ENCODE peak calls at places on chromosomes 4 and X, in six cellular contexts. One of them, this sample, is unnamed.

GRCh38 chr4:164959896-164960295 is 17.6 kb downstream of the TRIM61 start:
- DNase-seq in activated CD4-positive, alpha-beta T cell treated with anti-CD3 and anti-CD28 coated beads, Interleukin-2, amount 10 ng/mL, durations not matched to agents 7 days and 5 days: no peak
- DNase-seq in G401: no peak
- DNase-seq in activated T-helper 1 cell treated with Interleukin-2 at 50 U/mL for 16 hours: no peak
- DNase-seq in SJSA1: peak; percentile 55
- DNase-seq in foreskin fibroblast: peak; percentile 67
- DNase-seq in this sample: no peak

GRCh38 chrX:118423558-118423957 is 72.1 kb upstream of the DOCK11 start:
- DNase-seq in activated CD4-positive, alpha-beta T cell treated with anti-CD3 and anti-CD28 coated beads, Interleukin-2, amount 10 ng/mL, durations not matched to agents 7 days and 5 days: peak; percentile 6
- DNase-seq in foreskin fibroblast: no peak
- DNase-seq in G401: no peak
- DNase-seq in SJSA1: no peak
- DNase-seq in activated T-helper 1 cell treated with Interleukin-2 at 50 U/mL for 16 hours: no peak
- DNase-seq in this sample: no peak

GRCh38 chrX:72478351-72478750 is 94.3 kb downstream of the HDAC8 start:
- DNase-seq in activated CD4-positive, alpha-beta T cell treated with anti-CD3 and anti-CD28 coated beads, Interleukin-2, amount 10 ng/mL, durations not matched to agents 7 days and 5 days: no peak
- DNase-seq in activated T-helper 1 cell treated with Interleukin-2 at 50 U/mL for 16 hours: no peak
- DNase-seq in foreskin fibroblast: no peak
- DNase-seq in G401: no peak
- DNase-seq in SJSA1: no peak
- DNase-seq in this sample: no peak

GRCh38 chr4:39243462-39243861 is 61.1 kb downstream of the WDR19 start:
- DNase-seq in foreskin fibroblast: no peak
- DNase-seq in activated T-helper 1 cell treated with Interleukin-2 at 50 U/mL for 16 hours: no peak
- DNase-seq in activated CD4-positive, alpha-beta T cell treated with anti-CD3 and anti-CD28 coated beads, Interleukin-2, amount 10 ng/mL, durations not matched to agents 7 days and 5 days: no peak
- DNase-seq in SJSA1: no peak
- DNase-seq in G401: no peak
- DNase-seq in this sample: no peak

GRCh38 chr4:152460488-152460887 is 75.4 kb downstream of the FBXW7 start:
- DNase-seq in activated T-helper 1 cell treated with Interleukin-2 at 50 U/mL for 16 hours: no peak
- DNase-seq in activated CD4-positive, alpha-beta T cell treated with anti-CD3 and anti-CD28 coated beads, Interleukin-2, amount 10 ng/mL, durations not matched to agents 7 days and 5 days: no peak
- DNase-seq in SJSA1: no peak
- DNase-seq in G401: no peak
- DNase-seq in foreskin fibroblast: peak; percentile 64
- DNase-seq in this sample: no peak

GRCh38 chr4:6359536-6360308 is 90.1 kb downstream of the WFS1 start:
- DNase-seq in G401: peak; percentile 56
- DNase-seq in foreskin fibroblast: no peak
- DNase-seq in SJSA1: no peak
- DNase-seq in activated T-helper 1 cell treated with Interleukin-2 at 50 U/mL for 16 hours: no peak
- DNase-seq in activated CD4-positive, alpha-beta T cell treated with anti-CD3 and anti-CD28 coated beads, Interleukin-2, amount 10 ng/mL, durations not matched to agents 7 days and 5 days: no peak
- DNase-seq in this sample: no peak

GRCh38 chr4:7752649-7753048 is 187.0 kb downstream of the AFAP1 start:
- DNase-seq in G401: no peak
- DNase-seq in foreskin fibroblast: no peak
- DNase-seq in activated T-helper 1 cell treated with Interleukin-2 at 50 U/mL for 16 hours: no peak
- DNase-seq in activated CD4-positive, alpha-beta T cell treated with anti-CD3 and anti-CD28 coated beads, Interleukin-2, amount 10 ng/mL, durations not matched to agents 7 days and 5 days: no peak
- DNase-seq in SJSA1: no peak
- DNase-seq in this sample: no peak

GRCh38 chr4:10008208-10009005 is 12.9 kb downstream of the SLC2A9 start:
- DNase-seq in G401: no peak
- DNase-seq in activated CD4-positive, alpha-beta T cell treated with anti-CD3 and anti-CD28 coated beads, Interleukin-2, amount 10 ng/mL, durations not matched to agents 7 days and 5 days: no peak
- DNase-seq in SJSA1: no peak
- DNase-seq in activated T-helper 1 cell treated with Interleukin-2 at 50 U/mL for 16 hours: no peak
- DNase-seq in foreskin fibroblast: no peak
- DNase-seq in this sample: no peak

GRCh38 chrX:47707031-47707780 is 48.2 kb upstream of the UXT start:
- DNase-seq in foreskin fibroblast: no peak
- DNase-seq in G401: peak; percentile 55
- DNase-seq in SJSA1: no peak
- DNase-seq in activated CD4-positive, alpha-beta T cell treated with anti-CD3 and anti-CD28 coated beads, Interleukin-2, amount 10 ng/mL, durations not matched to agents 7 days and 5 days: no peak
- DNase-seq in activated T-helper 1 cell treated with Interleukin-2 at 50 U/mL for 16 hours: no peak
- DNase-seq in this sample: no peak

GRCh38 chr4:107780665-107781064 is 44.1 kb upstream of the SGMS2 start:
- DNase-seq in SJSA1: no peak
- DNase-seq in activated T-helper 1 cell treated with Interleukin-2 at 50 U/mL for 16 hours: no peak
- DNase-seq in foreskin fibroblast: no peak
- DNase-seq in G401: no peak
- DNase-seq in activated CD4-positive, alpha-beta T cell treated with anti-CD3 and anti-CD28 coated beads, Interleukin-2, amount 10 ng/mL, durations not matched to agents 7 days and 5 days: no peak
- DNase-seq in this sample: no peak

GRCh38 chrX:38151426-38151825 is 69.2 kb downstream of the SRPX start:
- DNase-seq in foreskin fibroblast: no peak
- DNase-seq in SJSA1: no peak
- DNase-seq in activated CD4-positive, alpha-beta T cell treated with anti-CD3 and anti-CD28 coated beads, Interleukin-2, amount 10 ng/mL, durations not matched to agents 7 days and 5 days: no peak
- DNase-seq in activated T-helper 1 cell treated with Interleukin-2 at 50 U/mL for 16 hours: no peak
- DNase-seq in G401: no peak
- DNase-seq in this sample: no peak

GRCh38 chr4:175090116-175090515 is 172.0 kb downstream of the ADAM29 start:
- DNase-seq in foreskin fibroblast: no peak
- DNase-seq in activated T-helper 1 cell treated with Interleukin-2 at 50 U/mL for 16 hours: no peak
- DNase-seq in activated CD4-positive, alpha-beta T cell treated with anti-CD3 and anti-CD28 coated beads, Interleukin-2, amount 10 ng/mL, durations not matched to agents 7 days and 5 days: no peak
- DNase-seq in G401: no peak
- DNase-seq in SJSA1: no peak
- DNase-seq in this sample: no peak

GRCh38 chr4:110087116-110087708 is 111.2 kb downstream of the ELOVL6 start:
- DNase-seq in activated CD4-positive, alpha-beta T cell treated with anti-CD3 and anti-CD28 coated beads, Interleukin-2, amount 10 ng/mL, durations not matched to agents 7 days and 5 days: no peak
- DNase-seq in foreskin fibroblast: peak; percentile 74
- DNase-seq in G401: peak; percentile 69
- DNase-seq in SJSA1: peak; percentile 10
- DNase-seq in activated T-helper 1 cell treated with Interleukin-2 at 50 U/mL for 16 hours: no peak
- DNase-seq in this sample: no peak

GRCh38 chrX:40964633-40965586 is 120.3 kb upstream of the USP9X start:
- DNase-seq in activated T-helper 1 cell treated with Interleukin-2 at 50 U/mL for 16 hours: no peak
- DNase-seq in activated CD4-positive, alpha-beta T cell treated with anti-CD3 and anti-CD28 coated beads, Interleukin-2, amount 10 ng/mL, durations not matched to agents 7 days and 5 days: no peak
- DNase-seq in G401: no peak
- DNase-seq in SJSA1: no peak
- DNase-seq in foreskin fibroblast: no peak
- DNase-seq in this sample: no peak

GRCh38 chr4:167897116-167897515 is 195.2 kb upstream of the ANXA10 start:
- DNase-seq in foreskin fibroblast: peak; percentile 56
- DNase-seq in G401: no peak
- DNase-seq in SJSA1: no peak
- DNase-seq in activated T-helper 1 cell treated with Interleukin-2 at 50 U/mL for 16 hours: no peak
- DNase-seq in activated CD4-positive, alpha-beta T cell treated with anti-CD3 and anti-CD28 coated beads, Interleukin-2, amount 10 ng/mL, durations not matched to agents 7 days and 5 days: no peak
- DNase-seq in this sample: no peak

GRCh38 chr4:56976878-56977320 is 507 bp downstream of the NOA1 start:
- DNase-seq in SJSA1: no peak
- DNase-seq in foreskin fibroblast: peak; percentile 12
- DNase-seq in G401: peak; percentile 26
- DNase-seq in activated CD4-positive, alpha-beta T cell treated with anti-CD3 and anti-CD28 coated beads, Interleukin-2, amount 10 ng/mL, durations not matched to agents 7 days and 5 days: peak; percentile 49
- DNase-seq in activated T-helper 1 cell treated with Interleukin-2 at 50 U/mL for 16 hours: peak; percentile 34
- DNase-seq in this sample: no peak

GRCh38 chr4:40933272-40934053 is 183.7 kb downstream of the NSUN7 start:
- DNase-seq in G401: peak; percentile 7
- DNase-seq in foreskin fibroblast: no peak
- DNase-seq in activated T-helper 1 cell treated with Interleukin-2 at 50 U/mL for 16 hours: no peak
- DNase-seq in SJSA1: no peak
- DNase-seq in activated CD4-positive, alpha-beta T cell treated with anti-CD3 and anti-CD28 coated beads, Interleukin-2, amount 10 ng/mL, durations not matched to agents 7 days and 5 days: no peak
- DNase-seq in this sample: no peak

GRCh38 chrX:95076449-95076848 is 1402.4 kb downstream of the FAM133A start:
- DNase-seq in G401: no peak
- DNase-seq in activated CD4-positive, alpha-beta T cell treated with anti-CD3 and anti-CD28 coated beads, Interleukin-2, amount 10 ng/mL, durations not matched to agents 7 days and 5 days: no peak
- DNase-seq in foreskin fibroblast: no peak
- DNase-seq in SJSA1: peak; percentile 21
- DNase-seq in activated T-helper 1 cell treated with Interleukin-2 at 50 U/mL for 16 hours: no peak
- DNase-seq in this sample: no peak

GRCh38 chr4:72340803-72341431 is 228.1 kb downstream of the ADAMTS3 start:
- DNase-seq in SJSA1: no peak
- DNase-seq in foreskin fibroblast: no peak
- DNase-seq in activated T-helper 1 cell treated with Interleukin-2 at 50 U/mL for 16 hours: no peak
- DNase-seq in activated CD4-positive, alpha-beta T cell treated with anti-CD3 and anti-CD28 coated beads, Interleukin-2, amount 10 ng/mL, durations not matched to agents 7 days and 5 days: no peak
- DNase-seq in G401: no peak
- DNase-seq in this sample: no peak

GRCh38 chrX:78330540-78330939 is 3.1 kb upstream of the CYSLTR1 start:
- DNase-seq in activated T-helper 1 cell treated with Interleukin-2 at 50 U/mL for 16 hours: no peak
- DNase-seq in foreskin fibroblast: no peak
- DNase-seq in SJSA1: no peak
- DNase-seq in activated CD4-positive, alpha-beta T cell treated with anti-CD3 and anti-CD28 coated beads, Interleukin-2, amount 10 ng/mL, durations not matched to agents 7 days and 5 days: no peak
- DNase-seq in G401: no peak
- DNase-seq in this sample: no peak

GRCh38 chr4:164902608-164903007 is 25.6 kb downstream of the APELA start:
- DNase-seq in G401: no peak
- DNase-seq in foreskin fibroblast: no peak
- DNase-seq in activated T-helper 1 cell treated with Interleukin-2 at 50 U/mL for 16 hours: no peak
- DNase-seq in activated CD4-positive, alpha-beta T cell treated with anti-CD3 and anti-CD28 coated beads, Interleukin-2, amount 10 ng/mL, durations not matched to agents 7 days and 5 days: no peak
- DNase-seq in SJSA1: no peak
- DNase-seq in this sample: no peak

GRCh38 chr4:185589067-185589844 is 53.9 kb upstream of the PDLIM3 start:
- DNase-seq in G401: no peak
- DNase-seq in activated T-helper 1 cell treated with Interleukin-2 at 50 U/mL for 16 hours: no peak
- DNase-seq in activated CD4-positive, alpha-beta T cell treated with anti-CD3 and anti-CD28 coated beads, Interleukin-2, amount 10 ng/mL, durations not matched to agents 7 days and 5 days: no peak
- DNase-seq in SJSA1: peak; percentile 62
- DNase-seq in foreskin fibroblast: no peak
- DNase-seq in this sample: no peak

GRCh38 chr4:1928356-1929235 is 57.4 kb downstream of the NSD2 start:
- DNase-seq in SJSA1: no peak
- DNase-seq in foreskin fibroblast: no peak
- DNase-seq in activated CD4-positive, alpha-beta T cell treated with anti-CD3 and anti-CD28 coated beads, Interleukin-2, amount 10 ng/mL, durations not matched to agents 7 days and 5 days: no peak
- DNase-seq in G401: no peak
- DNase-seq in activated T-helper 1 cell treated with Interleukin-2 at 50 U/mL for 16 hours: no peak
- DNase-seq in this sample: no peak

GRCh38 chr4:71783972-71784371 is at the start of gene GC:
- DNase-seq in activated CD4-positive, alpha-beta T cell treated with anti-CD3 and anti-CD28 coated beads, Interleukin-2, amount 10 ng/mL, durations not matched to agents 7 days and 5 days: no peak
- DNase-seq in foreskin fibroblast: no peak
- DNase-seq in SJSA1: no peak
- DNase-seq in G401: no peak
- DNase-seq in activated T-helper 1 cell treated with Interleukin-2 at 50 U/mL for 16 hours: no peak
- DNase-seq in this sample: no peak

GRCh38 chr4:170978990-170979389 is 834.2 kb upstream of the GALNTL6 start:
- DNase-seq in G401: no peak
- DNase-seq in activated CD4-positive, alpha-beta T cell treated with anti-CD3 and anti-CD28 coated beads, Interleukin-2, amount 10 ng/mL, durations not matched to agents 7 days and 5 days: no peak
- DNase-seq in SJSA1: no peak
- DNase-seq in foreskin fibroblast: no peak
- DNase-seq in activated T-helper 1 cell treated with Interleukin-2 at 50 U/mL for 16 hours: no peak
- DNase-seq in this sample: no peak

GRCh38 chr4:37447886-37448285 is 203.3 kb downstream of the NWD2 start:
- DNase-seq in activated CD4-positive, alpha-beta T cell treated with anti-CD3 and anti-CD28 coated beads, Interleukin-2, amount 10 ng/mL, durations not matched to agents 7 days and 5 days: no peak
- DNase-seq in foreskin fibroblast: no peak
- DNase-seq in activated T-helper 1 cell treated with Interleukin-2 at 50 U/mL for 16 hours: no peak
- DNase-seq in SJSA1: no peak
- DNase-seq in G401: no peak
- DNase-seq in this sample: no peak

GRCh38 chr4:96347582-96347981 is 507.7 kb downstream of the PDHA2 start:
- DNase-seq in SJSA1: no peak
- DNase-seq in activated T-helper 1 cell treated with Interleukin-2 at 50 U/mL for 16 hours: no peak
- DNase-seq in activated CD4-positive, alpha-beta T cell treated with anti-CD3 and anti-CD28 coated beads, Interleukin-2, amount 10 ng/mL, durations not matched to agents 7 days and 5 days: no peak
- DNase-seq in foreskin fibroblast: no peak
- DNase-seq in G401: no peak
- DNase-seq in this sample: no peak

GRCh38 chr4:98710831-98711230 is 52.4 kb upstream of the TSPAN5 start:
- DNase-seq in activated CD4-positive, alpha-beta T cell treated with anti-CD3 and anti-CD28 coated beads, Interleukin-2, amount 10 ng/mL, durations not matched to agents 7 days and 5 days: no peak
- DNase-seq in activated T-helper 1 cell treated with Interleukin-2 at 50 U/mL for 16 hours: no peak
- DNase-seq in G401: no peak
- DNase-seq in foreskin fibroblast: peak; percentile 8
- DNase-seq in SJSA1: no peak
- DNase-seq in this sample: no peak

GRCh38 chrX:56812515-56813105 is 83.6 kb downstream of the NBDY start:
- DNase-seq in activated CD4-positive, alpha-beta T cell treated with anti-CD3 and anti-CD28 coated beads, Interleukin-2, amount 10 ng/mL, durations not matched to agents 7 days and 5 days: peak; percentile 68
- DNase-seq in foreskin fibroblast: no peak
- DNase-seq in G401: no peak
- DNase-seq in activated T-helper 1 cell treated with Interleukin-2 at 50 U/mL for 16 hours: no peak
- DNase-seq in SJSA1: no peak
- DNase-seq in this sample: peak; percentile 64

GRCh38 chr4:122117743-122118142 is 34.4 kb upstream of the BLTP1 start:
- DNase-seq in SJSA1: no peak
- DNase-seq in activated T-helper 1 cell treated with Interleukin-2 at 50 U/mL for 16 hours: peak; percentile 9
- DNase-seq in foreskin fibroblast: peak; percentile 52
- DNase-seq in G401: no peak
- DNase-seq in activated CD4-positive, alpha-beta T cell treated with anti-CD3 and anti-CD28 coated beads, Interleukin-2, amount 10 ng/mL, durations not matched to agents 7 days and 5 days: peak; percentile 32
- DNase-seq in this sample: no peak

GRCh38 chr4:95599777-95600436 is 51.1 kb upstream of the UNC5C start:
- DNase-seq in activated T-helper 1 cell treated with Interleukin-2 at 50 U/mL for 16 hours: no peak
- DNase-seq in SJSA1: no peak
- DNase-seq in foreskin fibroblast: no peak
- DNase-seq in activated CD4-positive, alpha-beta T cell treated with anti-CD3 and anti-CD28 coated beads, Interleukin-2, amount 10 ng/mL, durations not matched to agents 7 days and 5 days: peak; percentile 11
- DNase-seq in G401: no peak
- DNase-seq in this sample: no peak

GRCh38 chr4:78938868-78939666 is at the start of gene PAQR3:
- DNase-seq in SJSA1: peak; percentile 83
- DNase-seq in G401: peak; percentile 85
- DNase-seq in foreskin fibroblast: peak; percentile 81
- DNase-seq in activated CD4-positive, alpha-beta T cell treated with anti-CD3 and anti-CD28 coated beads, Interleukin-2, amount 10 ng/mL, durations not matched to agents 7 days and 5 days: peak; percentile 85
- DNase-seq in activated T-helper 1 cell treated with Interleukin-2 at 50 U/mL for 16 hours: peak; percentile 76
- DNase-seq in this sample: peak; percentile 93

GRCh38 chrX:71922697-71923096 is 12.1 kb downstream of the NHSL2 start:
- DNase-seq in foreskin fibroblast: no peak
- DNase-seq in activated T-helper 1 cell treated with Interleukin-2 at 50 U/mL for 16 hours: no peak
- DNase-seq in SJSA1: no peak
- DNase-seq in G401: no peak
- DNase-seq in activated CD4-positive, alpha-beta T cell treated with anti-CD3 and anti-CD28 coated beads, Interleukin-2, amount 10 ng/mL, durations not matched to agents 7 days and 5 days: no peak
- DNase-seq in this sample: no peak

GRCh38 chr4:23768541-23768940 is 121.3 kb downstream of the PPARGC1A start:
- DNase-seq in activated T-helper 1 cell treated with Interleukin-2 at 50 U/mL for 16 hours: no peak
- DNase-seq in activated CD4-positive, alpha-beta T cell treated with anti-CD3 and anti-CD28 coated beads, Interleukin-2, amount 10 ng/mL, durations not matched to agents 7 days and 5 days: no peak
- DNase-seq in G401: no peak
- DNase-seq in foreskin fibroblast: no peak
- DNase-seq in SJSA1: no peak
- DNase-seq in this sample: no peak

GRCh38 chrX:86133761-86134160 is 14.5 kb upstream of the DACH2 start:
- DNase-seq in SJSA1: no peak
- DNase-seq in activated T-helper 1 cell treated with Interleukin-2 at 50 U/mL for 16 hours: no peak
- DNase-seq in activated CD4-positive, alpha-beta T cell treated with anti-CD3 and anti-CD28 coated beads, Interleukin-2, amount 10 ng/mL, durations not matched to agents 7 days and 5 days: no peak
- DNase-seq in G401: no peak
- DNase-seq in foreskin fibroblast: no peak
- DNase-seq in this sample: no peak

GRCh38 chr4:185640809-185641675 is 105.7 kb upstream of the PDLIM3 start:
- DNase-seq in foreskin fibroblast: peak; percentile 18
- DNase-seq in activated CD4-positive, alpha-beta T cell treated with anti-CD3 and anti-CD28 coated beads, Interleukin-2, amount 10 ng/mL, durations not matched to agents 7 days and 5 days: no peak
- DNase-seq in G401: peak; percentile 83
- DNase-seq in SJSA1: peak; percentile 47
- DNase-seq in activated T-helper 1 cell treated with Interleukin-2 at 50 U/mL for 16 hours: no peak
- DNase-seq in this sample: no peak

GRCh38 chr4:101232074-101232776 is 115.1 kb downstream of the PPP3CA start:
- DNase-seq in SJSA1: peak; percentile 31
- DNase-seq in activated CD4-positive, alpha-beta T cell treated with anti-CD3 and anti-CD28 coated beads, Interleukin-2, amount 10 ng/mL, durations not matched to agents 7 days and 5 days: no peak
- DNase-seq in G401: peak; percentile 52
- DNase-seq in foreskin fibroblast: peak; percentile 61
- DNase-seq in activated T-helper 1 cell treated with Interleukin-2 at 50 U/mL for 16 hours: no peak
- DNase-seq in this sample: no peak

GRCh38 chrX:153411988-153412574 is 809 bp downstream of the ZFP92 start:
- DNase-seq in G401: peak; percentile 32
- DNase-seq in activated T-helper 1 cell treated with Interleukin-2 at 50 U/mL for 16 hours: no peak
- DNase-seq in activated CD4-positive, alpha-beta T cell treated with anti-CD3 and anti-CD28 coated beads, Interleukin-2, amount 10 ng/mL, durations not matched to agents 7 days and 5 days: no peak
- DNase-seq in foreskin fibroblast: no peak
- DNase-seq in SJSA1: no peak
- DNase-seq in this sample: no peak

GRCh38 chr4:62344474-62344873 is 1144.3 kb downstream of the ADGRL3 start:
- DNase-seq in activated T-helper 1 cell treated with Interleukin-2 at 50 U/mL for 16 hours: no peak
- DNase-seq in foreskin fibroblast: no peak
- DNase-seq in SJSA1: no peak
- DNase-seq in activated CD4-positive, alpha-beta T cell treated with anti-CD3 and anti-CD28 coated beads, Interleukin-2, amount 10 ng/mL, durations not matched to agents 7 days and 5 days: no peak
- DNase-seq in G401: no peak
- DNase-seq in this sample: no peak